ENCODE peak calls at places on chromosomes 12 and 14, in four cellular contexts. H, V, P and K are unnamed samples.

GRCh38 chr12:8628731-8629130 is 16.1 kb upstream of the AICDA start:
- DNase-seq in H (no peak), V (peak; percentile 18), P (no peak), K (no peak)

GRCh38 chr14:54652188-54652889 is 85.4 kb downstream of the SAMD4A start:
- DNase-seq in H (peak; percentile 68), V (peak; percentile 99), P (peak; percentile 75), K (peak; percentile 76)

GRCh38 chr14:88168498-88169165 is 154.4 kb downstream of the KCNK10 start:
- DNase-seq in H (peak; percentile 51), V (peak; percentile 49), P (no peak), K (peak; percentile 77)

GRCh38 chr12:19614601-19615442 is 175.5 kb downstream of the AEBP2 start:
- DNase-seq in H (no peak), V (no peak), P (no peak), K (no peak)

GRCh38 chr14:104844306-104845032 is 20.6 kb upstream of the CEP170B start:
- DNase-seq in H (no peak), V (no peak), P (peak; percentile 70), K (no peak)

GRCh38 chr12:122473543-122474323 is 27.0 kb downstream of the ZCCHC8 start:
- DNase-seq in H (no peak), V (no peak), P (no peak), K (peak; percentile 42)

GRCh38 chr12:57229634-57230380 is at the start of gene SHMT2:
- DNase-seq in H (peak; percentile 96), V (peak; percentile 98), P (peak; percentile 93), K (peak; percentile 98)

GRCh38 chr12:130685250-130685649 is 30.8 kb downstream of the RIMBP2 start:
- DNase-seq in H (no peak), V (no peak), P (no peak), K (no peak)

GRCh38 chr12:9334964-9335363 is 126.8 kb upstream of the PZP start:
- DNase-seq in H (no peak), V (no peak), P (no peak), K (no peak)

GRCh38 chr14:77270361-77271112 is 469 bp downstream of the NGB start:
- DNase-seq in H (no peak), V (no peak), P (peak; percentile 65), K (no peak)

GRCh38 chr12:77845831-77846230 is 15.1 kb downstream of the NAV3 start:
- DNase-seq in H (no peak), V (peak; percentile 81), P (no peak), K (no peak)

GRCh38 chr14:29321646-29322045 is 555.1 kb downstream of the FOXG1 start:
- DNase-seq in H (no peak), V (peak; percentile 80), P (no peak), K (no peak)

GRCh38 chr12:13941258-13942249 is 39.8 kb downstream of the GRIN2B start:
- DNase-seq in H (peak; percentile 78), V (peak; percentile 53), P (no peak), K (peak; percentile 54)

GRCh38 chr14:35045798-35046047 is 349 bp upstream of the FAM177A1 start:
- DNase-seq in H (no peak), V (no peak), P (no peak), K (no peak)

GRCh38 chr12:99454539-99455172 is 192.9 kb upstream of the GARIN6 start:
- DNase-seq in H (no peak), V (no peak), P (no peak), K (no peak)

GRCh38 chr12:52147367-52147972 is 44.3 kb downstream of the KRT80 start:
- DNase-seq in H (peak; percentile 95), V (peak; percentile 99), P (peak; percentile 96), K (peak; percentile 23)

GRCh38 chr14:104280085-104280901 is 141.9 kb downstream of the KIF26A start:
- DNase-seq in H (no peak), V (no peak), P (peak; percentile 69), K (peak; percentile 42)

GRCh38 chr12:117279606-117280005 is 81.8 kb downstream of the NOS1 start:
- DNase-seq in H (no peak), V (no peak), P (no peak), K (no peak)

GRCh38 chr12:39277416-39277815 is 165.5 kb downstream of the KIF21A start:
- DNase-seq in H (no peak), V (peak; percentile 9), P (no peak), K (no peak)

GRCh38 chr12:63144556-63144955 is 6.4 kb downstream of the AVPR1A start:
- DNase-seq in H (no peak), V (no peak), P (no peak), K (no peak)

GRCh38 chr14:73741876-73742519 is 27.8 kb upstream of the PNMA1 start:
- DNase-seq in H (no peak), V (no peak), P (no peak), K (no peak)

GRCh38 chr12:55970775-55971174 is 3.1 kb upstream of the RAB5B start:
- DNase-seq in H (no peak), V (peak; percentile 41), P (no peak), K (no peak)

GRCh38 chr12:132197581-132198281 is 53.5 kb downstream of the NOC4L start:
- DNase-seq in H (no peak), V (peak; percentile 16), P (peak; percentile 74), K (no peak)

GRCh38 chr12:30822385-30823139 is 67.8 kb upstream of the CAPRIN2 start:
- DNase-seq in H (peak; percentile 61), V (peak; percentile 45), P (peak; percentile 92), K (peak; percentile 40)

GRCh38 chr14:61269321-61270083 is 11.6 kb downstream of the TMEM30B start:
- DNase-seq in H (peak; percentile 83), V (peak; percentile 80), P (peak; percentile 66), K (peak; percentile 75)

GRCh38 chr14:23548351-23549318 is 2.9 kb downstream of the ZFHX2 start:
- DNase-seq in H (no peak), V (no peak), P (no peak), K (no peak)

GRCh38 chr14:75577724-75578098 is 709 bp upstream of the FLVCR2 start:
- DNase-seq in H (peak; percentile 90), V (peak; percentile 83), P (peak; percentile 92), K (peak; percentile 84)
- H3K4me3 ChIP-seq in H (peak overlapping the region; percentile 37), V (peak overlapping the region; percentile 69), P (peak overlapping the region; percentile 72), K (peak overlapping the region; percentile 31)

DNA sequence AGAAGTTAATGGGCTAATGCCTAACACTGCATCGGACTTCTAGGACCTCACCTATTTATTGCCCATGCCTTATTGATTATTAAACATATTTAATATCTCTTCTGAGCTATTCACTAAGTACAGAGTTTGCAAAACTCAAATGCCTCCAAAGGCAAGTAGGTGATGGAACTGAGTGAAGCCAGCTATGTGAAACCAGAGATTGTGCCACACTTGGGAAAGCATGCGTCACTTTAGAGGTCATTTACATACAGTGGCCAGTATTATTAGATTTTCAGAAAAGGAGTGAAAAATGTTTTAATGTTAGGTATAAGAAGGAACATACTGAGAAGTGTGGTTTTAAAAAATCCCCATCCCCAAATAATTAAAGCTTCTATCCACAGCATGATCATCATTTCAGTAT is 27.7 kb downstream of the PDE6H start:
- DNase-seq in H (no peak), V (no peak), P (no peak), K (no peak)
- TF ChIP-seq CTCF in H (no peak), V (no peak), P (no peak), K (no peak)

GRCh38 chr12:92109613-92110012 is 36.0 kb downstream of the BTG1 start:
- DNase-seq in H (no peak), V (no peak), P (no peak), K (no peak)

GRCh38 chr12:92114834-92115233 is 30.8 kb downstream of the BTG1 start:
- DNase-seq in H (no peak), V (no peak), P (no peak), K (no peak)

GRCh38 chr12:92110083-92110640 is 35.5 kb downstream of the BTG1 start:
- DNase-seq in H (no peak), V (no peak), P (no peak), K (no peak)

GRCh38 chr12:92108651-92109050 is 37.0 kb downstream of the BTG1 start:
- DNase-seq in H (no peak), V (peak; percentile 33), P (no peak), K (no peak)

GRCh38 chr12:92111256-92111655 is 34.4 kb downstream of the BTG1 start:
- DNase-seq in H (no peak), V (no peak), P (no peak), K (no peak)
- H3K4me3 ChIP-seq in H (no peak overlapping the region), V (no peak overlapping the region), P (no peak overlapping the region), K (no peak overlapping the region)

GRCh38 chr12:67352682-67353081 is 83.5 kb downstream of the CAND1 start:
- DNase-seq in H (no peak), V (no peak), P (no peak), K (no peak)

GRCh38 chr12:67355428-67356385 is 86.5 kb downstream of the CAND1 start:
- DNase-seq in H (no peak), V (peak; percentile 92), P (no peak), K (no peak)

GRCh38 chr12:67356400-67356799 is 87.2 kb downstream of the CAND1 start:
- DNase-seq in H (no peak), V (peak; percentile 44), P (no peak), K (no peak)

GRCh38 chr12:67354322-67354721 is 85.2 kb downstream of the CAND1 start:
- DNase-seq in H (no peak), V (peak; percentile 66), P (no peak), K (no peak)

DNA sequence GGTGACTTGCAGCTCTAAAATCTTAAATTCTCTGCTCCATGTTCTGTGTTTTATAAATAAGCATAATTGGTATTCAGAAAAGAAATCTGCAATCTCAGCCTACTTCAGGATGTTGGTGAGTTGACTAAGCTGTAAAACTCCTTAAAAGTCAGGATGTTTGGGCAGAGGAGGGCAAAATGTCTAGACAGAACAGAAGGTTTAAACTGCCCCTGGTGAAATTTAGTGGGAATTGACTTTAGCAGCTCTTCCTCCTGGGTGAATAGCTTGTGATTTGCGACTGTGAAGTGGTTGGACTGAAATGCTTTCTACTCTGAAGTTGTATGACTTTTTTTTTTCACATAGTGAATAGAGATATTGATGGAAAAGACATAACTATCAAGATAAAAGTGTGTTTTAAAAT is 85.8 kb downstream of the CAND1 start:
- DNase-seq in H (no peak), V (peak; percentile 43), P (no peak), K (no peak)
- TF ChIP-seq CTCF in H (no peak), V (peak; percentile 19), P (no peak), K (no peak)

GRCh38 chr12:91577586-91578539 is 395.2 kb upstream of the DCN start:
- DNase-seq in H (no peak), V (peak; percentile 53), P (no peak), K (no peak)
- H3K4me3 ChIP-seq in H (no peak overlapping the region), V (peak overlapping the region; percentile 42), P (no peak overlapping the region), K (no peak overlapping the region)

GRCh38 chr12:109580272-109580671 is 6.7 kb downstream of the MVK start:
- DNase-seq in H (no peak), V (no peak), P (no peak), K (no peak)
- TF ChIP-seq CTCF in H (no peak), V (no peak), P (no peak), K (no peak)

GRCh38 chr14:89814126-89814525 is 140.4 kb downstream of the EFCAB11 start:
- DNase-seq in H (no peak), V (no peak), P (no peak), K (no peak)
- H3K4me3 ChIP-seq in H (no peak overlapping the region), V (peak overlapping the region; percentile 1), P (no peak overlapping the region), K (no peak overlapping the region)

GRCh38 chr14:101719708-101720107 is 41.8 kb upstream of the PPP2R5C start:
- DNase-seq in H (no peak), V (no peak), P (no peak), K (peak; percentile 15)
- TF ChIP-seq CTCF in H (no peak), V (no peak), P (no peak), K (no peak)

GRCh38 chr12:204261-204678 is 9.7 kb downstream of the SLC6A12 start:
- DNase-seq in H (no peak), V (no peak), P (peak; percentile 35), K (no peak)
- H3K4me3 ChIP-seq in H (no peak overlapping the region), V (no peak overlapping the region), P (no peak overlapping the region), K (no peak overlapping the region)